ENCODE peak calls at places on chromosome 12, in four cellular contexts. P is astrocyte, X is ovary, G is MM.1S. O is an unnamed sample. For H3K4me1, the result is how much of the 10 kb centered on the place peaks cover.

GRCh38 chr12:442235-442884 is 17.4 kb upstream of the B4GALNT3 start:
- DNase-seq in P (no peak), G (peak), X (peak), O (no peak)

GRCh38 chr12:113402586-113403260 is 964 bp downstream of the SDS start:
- DNase-seq in P (no peak), G (no peak), X (no peak), O (no peak)

GRCh38 chr12:46920503-46920902 is 94.7 kb upstream of the SLC38A4 start:
- DNase-seq in X (no peak), P (no peak), G (no peak), O (no peak)

GRCh38 chr12:132338781-132339180 is 9.4 kb upstream of the GALNT9 start:
- DNase-seq in G (no peak), P (no peak), X (no peak), O (no peak)

GRCh38 chr12:53751336-53752191 is at the start of gene CISTR:
- DNase-seq in P (no peak), X (peak), G (peak), O (no peak)

GRCh38 chr12:110165540-110166159 is 41.5 kb downstream of the IFT81 start:
- DNase-seq in X (no peak), P (no peak), G (peak), O (no peak)

GRCh38 chr12:19856389-19856788 is 417.1 kb downstream of the AEBP2 start:
- DNase-seq in X (no peak), G (no peak), P (peak), O (no peak)

GRCh38 chr12:91985002-91985767 is 160.5 kb downstream of the BTG1 start:
- DNase-seq in G (no peak), P (peak), X (no peak), O (no peak)

GRCh38 chr12:128339121-128339520 is 72.2 kb downstream of the TMEM132C start:
- DNase-seq in X (no peak), G (no peak), P (no peak), O (no peak)

GRCh38 chr12:46516933-46517578 is 144.5 kb upstream of the SLC38A2 start:
- DNase-seq in G (peak), P (no peak), X (no peak), O (no peak)

GRCh38 chr12:109930028-109930800 is 30.1 kb downstream of the TCHP start:
- DNase-seq in P (no peak), G (no peak), X (no peak), O (no peak)

GRCh38 chr12:58563621-58564020 is 356.7 kb downstream of the LRIG3 start:
- DNase-seq in G (no peak), X (no peak), P (no peak), O (no peak)

GRCh38 chr12:89384050-89384749 is 31.9 kb upstream of the DUSP6 start:
- DNase-seq in P (peak), X (peak), G (no peak), O (no peak)

GRCh38 chr12:131950182-131950913 is 606 bp downstream of the EP400 start:
- DNase-seq in X (peak), P (no peak), G (peak), O (no peak)

GRCh38 chr12:104485651-104486341 is 29.0 kb downstream of the CHST11 start:
- DNase-seq in G (no peak), X (no peak), P (no peak), O (peak)

GRCh38 chr12:110170535-110171185 is 46.5 kb downstream of the IFT81 start:
- DNase-seq in G (no peak), P (peak), X (no peak), O (no peak)

GRCh38 chr12:92568631-92569128 is 134.1 kb upstream of the PLEKHG7 start:
- DNase-seq in P (no peak), G (no peak), X (no peak), O (no peak)

GRCh38 chr12:128755565-128755964 is 68.2 kb downstream of the SLC15A4 start:
- DNase-seq in P (no peak), G (no peak), X (no peak), O (no peak)

GRCh38 chr12:120229583-120230325 is 28.8 kb upstream of the RPLP0 start:
- DNase-seq in G (no peak), P (no peak), X (no peak), O (no peak)

GRCh38 chr12:120228041-120228290 is 27.1 kb upstream of the RPLP0 start:
- DNase-seq in X (no peak), G (no peak), P (no peak), O (no peak)

GRCh38 chr12:120229071-120229582 is 28.2 kb upstream of the RPLP0 start:
- DNase-seq in X (peak), G (no peak), P (no peak), O (no peak)

GRCh38 chr12:120227233-120228040 is 26.5 kb upstream of the RPLP0 start:
- DNase-seq in P (no peak), X (no peak), G (no peak), O (no peak)

GRCh38 chr12:120228291-120229070 is 27.6 kb upstream of the RPLP0 start:
- DNase-seq in P (peak), G (peak), X (peak), O (peak)
- H3K4me1 ChIP-seq in P (half or more), G (under half), X (under half), O (half or more)

GRCh38 chr12:10715491-10715890 is 7.6 kb downstream of the YBX3 start:
- DNase-seq in P (no peak), X (no peak), G (no peak), O (no peak)

GRCh38 chr12:10716704-10717315 is 6.3 kb downstream of the YBX3 start:
- DNase-seq in X (peak), P (peak), G (no peak), O (no peak)

GRCh38 chr12:10718279-10718821 is 4.8 kb downstream of the YBX3 start:
- DNase-seq in X (no peak), G (no peak), P (peak), O (no peak)

GRCh38 chr12:10716277-10716676 is 6.8 kb downstream of the YBX3 start:
- DNase-seq in X (no peak), G (no peak), P (no peak), O (no peak)

GRCh38 chr12:10717410-10717809 is 5.7 kb downstream of the YBX3 start:
- DNase-seq in P (peak), X (no peak), G (no peak), O (no peak)
- H3K4me3 ChIP-seq in P (peak), X (no peak), G (no peak), O (no peak)

GRCh38 chr12:23851602-23852001 is 97.9 kb downstream of the SOX5 start:
- DNase-seq in X (no peak), P (no peak), G (no peak), O (no peak)
- H3K4me1 ChIP-seq in X (under half), P (under half), G (under half), O (under half)

DNA sequence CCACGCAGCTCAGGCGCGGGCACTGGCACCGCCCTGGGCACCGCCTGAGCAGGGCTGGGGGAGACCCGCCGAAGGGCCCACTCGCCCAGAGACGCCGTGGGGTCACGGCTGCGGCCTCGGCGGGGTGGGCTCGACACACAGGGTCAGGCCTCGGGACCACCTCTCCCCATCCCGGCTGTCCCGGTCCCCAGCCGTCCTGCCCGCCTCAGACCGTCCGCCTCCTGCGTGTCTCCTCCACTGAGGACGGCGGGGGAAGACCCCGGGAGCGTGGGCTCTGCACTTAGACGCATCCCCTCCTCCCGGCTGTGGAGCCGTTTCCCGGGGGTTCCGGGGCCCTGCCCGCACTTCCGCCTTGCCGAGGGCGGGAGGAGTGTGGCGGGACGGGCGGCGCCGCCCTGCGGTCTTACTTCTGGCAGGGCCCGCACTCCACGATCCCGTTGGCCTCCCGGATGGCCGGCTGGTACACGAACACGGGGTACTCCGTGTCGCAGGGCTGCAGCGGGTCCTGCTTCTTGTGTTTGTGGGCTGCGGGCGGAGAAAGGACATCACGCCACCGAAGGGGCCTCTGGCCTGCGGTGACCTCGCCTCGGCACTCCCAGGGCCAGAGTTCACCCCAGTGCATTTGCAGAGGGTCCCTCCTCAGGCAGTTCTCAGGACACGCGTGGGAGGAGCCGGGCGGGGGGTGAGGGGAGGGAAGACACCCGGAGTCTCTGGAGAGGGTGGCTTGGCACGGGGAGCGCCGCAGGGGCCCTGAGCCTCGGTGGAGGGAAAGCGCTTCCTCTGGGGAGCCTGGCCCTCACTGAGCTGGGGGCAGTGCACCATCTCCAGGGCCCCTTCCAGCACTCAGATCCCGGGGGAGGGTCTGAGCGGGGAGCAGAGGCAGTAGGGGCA is 23.1 kb upstream of the LRTM2 start:
- DNase-seq in X (peak), G (peak), P (no peak), O (peak)
- H3K4me3 ChIP-seq in X (peak), G (peak), P (peak), O (peak)

GRCh38 chr12:69495071-69495470 is 24.9 kb downstream of the FRS2 start:
- DNase-seq in X (no peak), G (no peak), P (no peak), O (no peak)

GRCh38 chr12:69502342-69503081 is 32.3 kb downstream of the FRS2 start:
- DNase-seq in X (no peak), P (peak), G (no peak), O (no peak)

GRCh38 chr12:69497308-69498026 is 27.3 kb downstream of the FRS2 start:
- DNase-seq in P (no peak), X (no peak), G (peak), O (no peak)

GRCh38 chr12:69501154-69501895 is 31.1 kb downstream of the FRS2 start:
- DNase-seq in G (no peak), X (no peak), P (peak), O (no peak)

GRCh38 chr12:69500631-69501030 is 30.4 kb downstream of the FRS2 start:
- DNase-seq in P (peak), G (no peak), X (no peak), O (no peak)
- H3K4me1 ChIP-seq in P (under half), G (under half), X (under half), O (under half)

GRCh38 chr12:123043536-123044001 is 63.1 kb downstream of the ARL6IP4 start:
- DNase-seq in P (peak), G (peak), X (peak), O (peak)
- H3K4me3 ChIP-seq in P (no peak), G (no peak), X (no peak), O (no peak)

O was measured in effector memory CD4-positive, alpha-beta T cell.